ENCODE peak calls at places on chromosomes 5 and 9, in six cellular contexts. B is cardiac fibroblast, W is spleen, T is Calu3, O is HFF-Myc, E is endothelial cell of umbilical vein. A is an unnamed sample.

GRCh38 chr9:109232449-109232848 is 65.4 kb upstream of the FRRS1L start:
- DNase-seq in B (peak; percentile 84), W (no peak), T (no peak), O (no peak), E (no peak), A (peak; percentile 37)

GRCh38 chr5:149283611-149284480 is 12.2 kb downstream of the AFAP1L1 start:
- DNase-seq in B (peak; percentile 39), W (no peak), T (no peak), O (no peak), E (no peak), A (no peak)

GRCh38 chr5:36300927-36301540 is 668 bp downstream of the RANBP3L start:
- DNase-seq in B (no peak), W (no peak), T (peak; percentile 7), O (no peak), E (no peak), A (no peak)

GRCh38 chr9:108142504-108143201 is 653.1 kb upstream of the KLF4 start:
- DNase-seq in B (peak; percentile 83), W (peak; percentile 87), T (no peak), O (peak; percentile 10), E (peak; percentile 89), A (peak; percentile 36)

GRCh38 chr9:18834740-18835361 is 198.2 kb downstream of the SAXO1 start:
- DNase-seq in B (no peak), W (no peak), T (no peak), O (no peak), E (no peak), A (no peak)

GRCh38 chr9:68979538-68980314 is 34.2 kb downstream of the PRKACG start:
- DNase-seq in B (no peak), W (no peak), T (no peak), O (no peak), E (no peak), A (no peak)

GRCh38 chr5:141703133-141703561 is 21.1 kb upstream of the ARAP3 start:
- DNase-seq in B (no peak), W (no peak), T (no peak), O (no peak), E (no peak), A (no peak)

GRCh38 chr5:79507251-79508205 is 6.4 kb downstream of the HOMER1 start:
- DNase-seq in B (no peak), W (no peak), T (no peak), O (no peak), E (peak; percentile 14), A (no peak)

GRCh38 chr9:134773842-134774241 is 106.8 kb upstream of the FCN2 start:
- DNase-seq in B (no peak), W (no peak), T (no peak), O (no peak), E (no peak), A (no peak)

GRCh38 chr9:98518556-98518955 is 190.2 kb downstream of the GABBR2 start:
- DNase-seq in B (no peak), W (no peak), T (no peak), O (no peak), E (no peak), A (no peak)

GRCh38 chr9:138046641-138047301 is 169.2 kb downstream of the CACNA1B start:
- DNase-seq in B (no peak), W (peak; percentile 60), T (no peak), O (no peak), E (no peak), A (no peak)

GRCh38 chr9:120186276-120186675 is 393.7 kb downstream of the CDK5RAP2 start:
- DNase-seq in B (no peak), W (no peak), T (no peak), O (no peak), E (no peak), A (no peak)

GRCh38 chr9:3740690-3741419 is 215.1 kb upstream of the RFX3 start:
- DNase-seq in B (peak; percentile 36), W (no peak), T (no peak), O (no peak), E (no peak), A (no peak)

GRCh38 chr5:147287181-147287580 is 52.4 kb downstream of the STK32A start:
- DNase-seq in B (no peak), W (no peak), T (no peak), O (no peak), E (no peak), A (no peak)

DNA sequence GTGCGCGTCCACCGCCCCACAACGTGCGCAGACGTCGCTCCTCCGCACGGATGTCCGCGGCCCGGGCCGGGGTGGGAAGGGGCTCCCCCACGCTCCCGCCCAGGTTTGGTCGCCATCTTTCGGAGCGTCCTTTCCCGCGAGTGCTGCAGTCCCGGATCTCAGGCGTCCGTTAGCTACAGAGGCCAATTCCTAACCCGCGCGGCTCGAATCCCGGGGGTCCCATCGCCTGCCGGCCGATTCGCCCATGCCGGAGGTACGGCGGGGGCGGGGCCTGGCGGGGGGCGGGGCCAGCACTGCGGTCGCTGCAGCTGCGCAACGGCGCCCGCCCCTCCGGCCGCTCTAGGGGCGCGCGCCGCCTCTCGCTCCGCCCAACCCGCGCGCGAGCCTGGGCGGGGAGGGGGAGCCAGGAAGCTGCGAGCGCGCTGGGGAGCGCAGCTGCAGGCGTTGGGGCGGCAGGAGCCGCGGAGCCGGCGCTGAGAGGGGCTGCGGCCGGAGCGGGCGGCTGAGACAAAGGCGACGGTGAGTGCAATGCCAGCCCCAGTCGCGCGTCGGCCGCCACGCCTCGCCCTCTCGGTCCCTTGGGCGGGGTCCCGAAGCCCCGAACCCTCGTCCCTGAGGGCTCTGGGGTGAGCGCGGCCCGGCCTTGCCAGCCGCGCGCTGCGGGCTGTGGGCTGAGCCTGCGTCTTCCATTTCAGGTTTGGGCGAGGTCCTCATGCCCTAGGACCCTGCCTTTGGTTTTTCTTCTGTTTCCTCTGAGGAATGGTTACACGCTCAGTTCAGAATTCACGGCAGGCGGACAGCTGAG is at the start of gene CDC42SE2:
- DNase-seq in B (peak; percentile 76), W (peak; percentile 98), T (peak; percentile 92), O (peak; percentile 29), E (peak; percentile 87), A (no peak)
- TF ChIP-seq CTCF in B (no peak), W (peak; percentile 34), T (peak; percentile 7), O (no peak), E (no peak), A (no peak)

DNA sequence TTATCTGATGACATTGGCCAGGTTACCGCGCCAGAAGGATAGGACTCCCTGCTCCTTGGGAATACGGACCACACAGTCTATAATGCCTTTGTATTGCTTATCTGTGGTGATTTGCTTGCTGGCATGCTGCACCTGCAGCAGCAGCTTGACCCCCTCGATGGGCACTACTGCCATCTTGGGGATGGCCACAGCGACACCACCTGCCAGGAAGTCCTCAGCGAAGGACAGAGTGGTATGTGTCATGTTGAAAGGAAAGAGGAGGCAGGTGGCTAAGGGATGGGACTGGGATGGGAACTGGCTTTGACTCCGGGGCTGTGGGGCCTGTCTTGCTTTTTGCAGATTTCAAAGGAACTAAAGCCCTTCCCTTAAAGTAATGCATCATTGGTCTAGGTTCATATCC is 50.3 kb upstream of the ACO1 start:
- DNase-seq in B (no peak), W (no peak), T (no peak), O (no peak), E (no peak), A (no peak)
- TF ChIP-seq CTCF in B (no peak), W (no peak), T (no peak), O (no peak), E (no peak), A (no peak)

DNA sequence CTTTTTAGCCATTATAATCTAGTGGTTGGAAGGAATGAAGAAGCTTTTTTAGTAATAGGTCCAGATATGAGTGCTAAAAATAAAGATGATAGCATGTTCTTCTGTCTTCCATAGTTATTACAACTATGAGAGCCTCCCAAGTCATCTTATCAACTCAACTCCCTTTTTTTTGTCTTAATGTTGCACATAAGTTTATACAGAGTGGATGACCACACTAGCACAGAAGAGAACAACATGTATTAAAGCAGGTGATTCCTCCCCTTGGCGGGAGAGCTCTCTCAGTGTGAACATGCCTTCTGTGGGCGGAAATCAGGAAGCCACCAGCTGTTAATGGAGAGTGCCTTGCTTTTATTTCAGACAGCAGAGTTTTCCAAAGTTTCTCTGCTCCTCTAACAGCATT is 40.1 kb upstream of the STX17 start:
- DNase-seq in B (no peak), W (no peak), T (no peak), O (no peak), E (no peak), A (no peak)
- TF ChIP-seq CTCF in B (no peak), W (no peak), T (no peak), O (no peak), E (no peak), A (no peak)

GRCh38 chr9:112743216-112743835 is 7.2 kb upstream of the SNX30 start:
- DNase-seq in B (no peak), W (no peak), T (no peak), O (no peak), E (no peak), A (no peak)
- TF ChIP-seq CTCF in B (peak; percentile 7), W (no peak), T (no peak), O (no peak), E (no peak), A (peak; percentile 22)

GRCh38 chr9:16429671-16430070 is 440.8 kb downstream of the BNC2 start:
- DNase-seq in B (no peak), W (no peak), T (no peak), O (no peak), E (no peak), A (no peak)
- TF ChIP-seq CTCF in B (no peak), W (no peak), T (no peak), O (no peak), E (no peak), A (no peak)

DNA sequence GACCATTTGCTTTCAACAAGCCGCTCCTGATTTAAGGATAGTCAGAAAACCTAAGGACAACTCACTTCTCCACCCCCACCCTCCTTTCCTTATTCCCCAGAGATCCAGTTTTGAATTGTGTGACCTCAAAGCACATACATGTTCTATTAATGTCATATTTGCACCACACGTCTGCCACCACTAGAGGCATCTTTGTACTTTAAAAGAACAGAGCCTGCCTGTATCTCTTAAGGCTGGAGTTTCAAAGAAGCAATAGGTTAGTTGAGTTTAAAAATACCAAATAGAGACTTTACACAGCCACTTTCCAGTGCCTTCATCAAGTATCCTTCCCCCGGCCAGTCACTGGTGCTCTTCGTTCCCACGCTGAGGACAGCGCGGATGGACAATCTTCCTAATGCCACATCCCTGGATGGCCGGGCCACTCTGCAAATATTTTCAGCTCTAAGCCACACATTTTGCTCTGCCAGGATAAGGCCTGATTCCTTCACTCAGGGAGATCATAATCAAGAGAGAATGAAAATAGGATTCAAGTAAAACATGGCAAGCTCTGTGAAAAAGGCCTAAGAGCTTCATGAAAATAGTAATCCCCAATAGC is 146.3 kb downstream of the SNCAIP start:
- DNase-seq in B (peak; percentile 33), W (no peak), T (peak; percentile 36), O (no peak), E (peak; percentile 9), A (no peak)
- TF ChIP-seq CTCF in B (peak; percentile 41), W (no peak), T (peak; percentile 55), O (peak; percentile 55), E (peak; percentile 25), A (peak; percentile 54)

A was measured in AG04449.